ENCODE peak calls at places on chromosomes 7 and 10, in four cellular contexts. G, M, L and S are unnamed samples.

GRCh38 chr10:44295619-44296222 is 89.2 kb downstream of the CXCL12 start:
- DNase-seq in M (no peak), G (peak; percentile 17), L (no peak), S (no peak)

GRCh38 chr10:17981766-17982380 is 30.2 kb downstream of the SLC39A12 start:
- DNase-seq in G (peak; percentile 93), M (no peak), L (no peak), S (peak; percentile 70)

GRCh38 chr7:87589631-87590030 is 11.1 kb downstream of the ABCB1 start:
- DNase-seq in L (no peak), G (no peak), M (no peak), S (no peak)

GRCh38 chr10:13859979-13860619 is 273.3 kb downstream of the PRPF18 start:
- DNase-seq in L (no peak), G (no peak), M (no peak), S (no peak)

GRCh38 chr7:35624299-35625186 is 70.4 kb downstream of the HERPUD2 start:
- DNase-seq in L (no peak), G (peak; percentile 29), M (peak; percentile 10), S (no peak)

GRCh38 chr10:86583983-86584382 is 62.4 kb upstream of the WAPL start:
- DNase-seq in L (no peak), M (no peak), G (no peak), S (no peak)

GRCh38 chr10:8043569-8044306 is 10.8 kb upstream of the GATA3 start:
- DNase-seq in G (no peak), M (no peak), L (peak; percentile 52), S (no peak)

GRCh38 chr7:74718336-74718735 is 55.5 kb upstream of the NCF1 start:
- DNase-seq in L (no peak), M (no peak), G (peak; percentile 11), S (no peak)

GRCh38 chr7:47452295-47452694 is 129.6 kb downstream of the TNS3 start:
- DNase-seq in M (no peak), G (no peak), L (no peak), S (no peak)

GRCh38 chr10:133373104-133373624 is at the start of gene ECHS1:
- DNase-seq in M (peak; percentile 98), L (peak; percentile 98), G (peak; percentile 81), S (peak; percentile 57)
- H3K4me3 ChIP-seq in M (peak within 1 kb of the TSS; percentile 94), L (peak within 1 kb of the TSS; percentile 53), G (peak within 1 kb of the TSS; percentile 97), S (peak within 1 kb of the TSS; percentile 76)

GRCh38 chr10:99435986-99436633 is 5.7 kb upstream of the GOT1 start:
- DNase-seq in G (peak; percentile 59), L (no peak), M (no peak), S (no peak)
- TF ChIP-seq CTCF in G (peak; percentile 66), L (peak; percentile 50), M (peak; percentile 72), S (peak; percentile 51)

GRCh38 chr10:96267234-96267705 is 4.1 kb downstream of the BLNK start:
- DNase-seq in G (no peak), M (no peak), L (no peak), S (no peak)

GRCh38 chr10:96266118-96266770 is 5.1 kb downstream of the BLNK start:
- DNase-seq in L (no peak), G (no peak), M (no peak), S (no peak)

GRCh38 chr10:96269438-96270300 is 1.7 kb downstream of the BLNK start:
- DNase-seq in M (no peak), L (no peak), G (no peak), S (no peak)

GRCh38 chr10:96270564-96270963 is 805 bp downstream of the BLNK start:
- DNase-seq in G (no peak), M (no peak), L (no peak), S (no peak)

DNA sequence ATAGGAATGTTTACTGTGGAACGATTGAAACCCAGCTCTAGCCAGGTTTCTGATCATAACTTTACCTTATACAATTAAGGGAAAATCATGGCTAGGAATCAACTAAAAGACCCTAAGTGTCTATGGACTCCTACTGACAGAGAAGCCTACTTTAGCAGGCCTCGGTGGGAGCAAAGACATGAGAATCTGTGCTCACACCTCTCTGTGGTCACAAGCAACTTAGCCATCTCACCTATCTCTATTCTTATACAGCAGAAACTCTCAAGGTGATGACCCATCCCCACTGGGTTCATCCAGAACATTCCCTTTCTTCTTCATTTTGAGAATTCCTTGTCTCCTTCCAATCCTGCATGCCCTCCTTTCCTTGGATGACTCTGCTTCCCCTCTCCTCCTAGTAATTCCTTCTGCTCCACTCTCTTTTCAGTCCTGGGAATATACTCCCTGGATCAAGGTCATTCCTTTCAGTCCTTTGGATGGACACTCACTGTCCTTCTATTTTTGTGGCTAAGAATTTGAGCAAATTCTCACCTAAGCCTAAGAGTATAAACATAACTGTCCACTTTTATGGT is 2.9 kb downstream of the BLNK start:
- DNase-seq in G (no peak), L (no peak), M (no peak), S (no peak)
- H3K4me3 ChIP-seq in G (no peak overlapping the region), L (peak overlapping the region; percentile 61), M (no peak overlapping the region), S (no peak overlapping the region)

GRCh38 chr10:98676895-98677294 is 230.2 kb upstream of the HPS1 start:
- DNase-seq in L (no peak), G (no peak), M (no peak), S (no peak)
- TF ChIP-seq CTCF in L (no peak), G (no peak), M (no peak), S (peak; percentile 12)

GRCh38 chr7:139366400-139366799 is 6.7 kb downstream of the LUC7L2 start:
- DNase-seq in G (no peak), L (no peak), M (no peak), S (no peak)

GRCh38 chr7:139370943-139371313 is 11.2 kb downstream of the LUC7L2 start:
- DNase-seq in M (no peak), G (no peak), L (no peak), S (no peak)

GRCh38 chr7:139365336-139365735 is 5.6 kb downstream of the LUC7L2 start:
- DNase-seq in G (no peak), L (no peak), M (no peak), S (no peak)

GRCh38 chr7:139370301-139370942 is 10.7 kb downstream of the LUC7L2 start:
- DNase-seq in G (no peak), L (no peak), M (no peak), S (no peak)

DNA sequence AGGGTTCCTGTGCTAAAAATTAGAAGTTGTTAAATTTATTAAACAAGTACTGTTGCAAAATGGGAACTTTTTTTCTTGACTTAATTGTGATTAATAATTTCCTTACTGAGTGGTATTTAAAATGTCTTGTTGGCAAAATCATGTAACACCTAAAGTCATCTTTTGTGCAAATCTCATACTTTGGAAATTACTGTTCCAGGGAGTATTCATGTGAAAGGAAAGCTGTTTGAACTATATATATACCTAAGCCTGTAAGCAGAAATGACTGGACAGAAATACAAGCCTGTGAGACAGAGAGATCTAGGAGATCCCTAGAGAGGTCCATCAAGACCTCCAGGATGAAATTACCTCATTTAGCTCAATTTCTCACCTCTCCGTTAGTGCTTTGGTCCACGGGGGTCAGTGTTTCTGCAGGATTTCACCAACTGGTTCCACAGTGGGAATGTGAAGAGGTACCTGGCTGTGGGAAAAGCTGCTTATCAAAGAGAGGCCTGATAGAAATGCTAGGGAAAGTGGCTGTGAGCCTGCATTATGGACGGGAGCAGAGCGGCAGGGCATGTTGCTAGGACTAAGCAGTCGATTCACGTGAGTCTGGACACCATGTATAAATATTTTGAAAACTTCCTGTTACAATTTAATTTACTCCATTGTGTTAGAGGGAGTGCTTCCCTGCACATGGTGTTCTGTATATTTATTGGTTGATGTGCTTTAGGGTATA is 7.9 kb downstream of the LUC7L2 start:
- DNase-seq in M (no peak), G (no peak), L (no peak), S (no peak)
- H3K4me3 ChIP-seq in M (no peak overlapping the region), G (no peak overlapping the region), L (no peak overlapping the region), S (no peak overlapping the region)

DNA sequence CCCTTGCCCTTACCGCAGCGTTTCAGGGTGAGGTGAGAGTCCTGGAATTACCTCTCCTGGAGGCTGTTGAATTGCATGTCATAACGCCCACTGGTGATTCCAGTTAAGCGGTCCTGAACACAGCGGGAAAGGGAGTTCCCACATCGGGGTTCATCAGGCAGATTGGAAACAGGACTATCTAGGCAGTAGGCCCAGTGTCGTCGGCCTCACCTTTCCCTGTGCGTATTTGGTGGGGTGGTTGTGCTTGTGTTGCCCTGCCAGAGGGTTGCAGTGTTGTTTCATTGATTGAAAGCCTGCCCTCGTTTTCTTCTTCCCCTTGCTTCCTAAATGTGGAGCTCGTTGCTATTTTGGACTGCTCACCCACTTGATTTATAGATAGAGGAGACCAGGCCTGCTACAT is 10.6 kb upstream of the SUN1 start:
- DNase-seq in L (peak; percentile 41), G (no peak), M (peak; percentile 18), S (no peak)
- TF ChIP-seq CTCF in L (no peak), G (no peak), M (peak; percentile 52), S (no peak)

GRCh38 chr7:43763183-43763582 is 4.7 kb downstream of the BLVRA start:
- DNase-seq in G (no peak), L (no peak), M (no peak), S (no peak)
- H3K4me3 ChIP-seq in G (no peak overlapping the region), L (no peak overlapping the region), M (no peak overlapping the region), S (no peak overlapping the region)

GRCh38 chr7:158277219-158278141 is 310.1 kb downstream of the PTPRN2 start:
- DNase-seq in G (no peak), L (peak; percentile 59), M (no peak), S (no peak)

GRCh38 chr7:158276414-158277218 is 311.0 kb downstream of the PTPRN2 start:
- DNase-seq in M (no peak), G (no peak), L (peak; percentile 62), S (no peak)

GRCh38 chr7:158274996-158275395 is 312.6 kb downstream of the PTPRN2 start:
- DNase-seq in G (no peak), L (no peak), M (no peak), S (no peak)

GRCh38 chr7:158274404-158274811 is 313.2 kb downstream of the PTPRN2 start:
- DNase-seq in L (no peak), G (no peak), M (no peak), S (no peak)

DNA sequence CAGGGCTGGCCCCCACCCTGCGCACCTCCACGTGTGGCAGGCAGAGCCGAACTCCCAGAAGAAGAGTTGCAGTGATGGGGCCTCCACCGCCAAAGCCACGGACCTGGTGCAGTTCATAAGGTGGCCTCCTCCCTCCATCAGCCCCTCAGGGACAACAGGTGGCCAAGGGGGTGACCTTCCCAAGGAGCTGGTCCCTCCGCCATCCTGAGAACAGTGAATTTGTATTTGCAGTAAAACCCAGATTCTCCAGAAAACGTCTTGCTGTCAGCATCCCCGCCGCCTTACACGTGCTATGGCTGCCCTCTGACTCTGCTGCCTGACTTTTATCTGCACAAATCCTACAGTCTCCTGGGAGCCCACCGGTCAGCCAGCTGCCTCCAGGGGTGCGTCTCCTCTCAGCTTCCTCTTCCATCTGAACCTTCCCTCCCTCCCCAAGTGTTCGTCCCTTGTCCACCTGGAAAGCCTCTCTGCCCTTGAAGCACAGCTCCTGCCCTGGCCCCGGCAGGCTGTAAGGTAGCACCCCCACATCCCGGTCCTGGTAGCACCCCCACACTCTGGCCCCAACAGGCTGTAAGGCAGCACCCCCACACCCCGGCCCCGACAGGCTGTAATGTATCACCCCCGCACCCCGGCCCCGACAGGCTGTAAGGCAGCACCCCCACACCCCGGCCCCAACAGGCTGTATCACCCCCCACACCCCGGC is 311.8 kb downstream of the PTPRN2 start:
- DNase-seq in M (no peak), G (no peak), L (peak; percentile 69), S (no peak)
- TF ChIP-seq CTCF in M (no peak), G (no peak), L (no peak), S (no peak)

GRCh38 chr7:2399848-2400587 is 3.4 kb upstream of the CHST12 start:
- DNase-seq in L (peak; percentile 91), M (peak; percentile 66), G (peak; percentile 95), S (peak; percentile 79)
- H3K4me3 ChIP-seq in L (no peak overlapping the region), M (peak overlapping the region; percentile 10), G (no peak overlapping the region), S (no peak overlapping the region)